ENCODE peak calls at places on chromosome 1, in seven cellular contexts. R, W, I, N, T, Q and D are unnamed samples.

GRCh38 chr1:108068141-108068540 is 103.2 kb upstream of the VAV3 start:
- DNase-seq in T (peak), W (peak), N (peak), I (no peak), R (no peak), Q (no peak), D (no peak)

GRCh38 chr1:16018308-16018707 is 465 bp upstream of the HSPB7 start:
- DNase-seq in R (no peak), Q (no peak), W (no peak), N (no peak), I (no peak), T (no peak), D (no peak)

GRCh38 chr1:180842890-180843289 is 69.8 kb upstream of the KIAA1614 start:
- DNase-seq in R (no peak), T (no peak), N (no peak), W (peak), Q (no peak), I (no peak), D (no peak)

GRCh38 chr1:178465011-178465410 is 31.8 kb downstream of the CLEC20A start:
- DNase-seq in W (peak), R (no peak), Q (no peak), N (peak), I (no peak), T (peak), D (no peak)

GRCh38 chr1:219577331-219577730 is 35.6 kb downstream of the ZC3H11B start:
- DNase-seq in T (no peak), W (no peak), I (no peak), Q (no peak), R (no peak), N (no peak), D (no peak)

GRCh38 chr1:15849775-15850449 is 2.4 kb downstream of the SPEN start:
- DNase-seq in N (peak), I (peak), W (peak), R (no peak), Q (peak), T (peak), D (peak)

GRCh38 chr1:22102746-22103145 is 40.2 kb downstream of the WNT4 start:
- DNase-seq in W (no peak), N (no peak), R (no peak), I (no peak), T (no peak), Q (no peak), D (no peak)

GRCh38 chr1:246827396-246827795 is 103.2 kb downstream of the SCCPDH start:
- DNase-seq in R (no peak), T (no peak), N (no peak), W (no peak), I (no peak), Q (no peak), D (no peak)

GRCh38 chr1:72062584-72062983 is 219.8 kb downstream of the NEGR1 start:
- DNase-seq in T (peak), R (no peak), Q (no peak), I (no peak), W (peak), N (peak), D (no peak)

GRCh38 chr1:6962956-6963915 is 178.0 kb downstream of the CAMTA1 start:
- DNase-seq in T (no peak), N (no peak), Q (no peak), R (no peak), W (no peak), I (no peak), D (peak)

GRCh38 chr1:119794856-119795255 is 16.4 kb downstream of the REG4 start:
- DNase-seq in Q (no peak), W (peak), T (no peak), R (no peak), N (peak), I (no peak), D (no peak)

GRCh38 chr1:234835239-234835638 is 225.3 kb upstream of the IRF2BP2 start:
- DNase-seq in N (no peak), Q (no peak), T (no peak), I (no peak), R (no peak), W (no peak), D (no peak)

GRCh38 chr1:114441332-114441731 is 69.7 kb downstream of the TRIM33 start:
- DNase-seq in W (no peak), Q (no peak), R (no peak), N (no peak), T (no peak), I (no peak), D (no peak)

GRCh38 chr1:10815863-10816195 is 19.4 kb upstream of the CASZ1 start:
- DNase-seq in Q (no peak), W (no peak), T (no peak), N (no peak), I (no peak), R (no peak), D (no peak)

GRCh38 chr1:31198591-31198990 is 41.1 kb downstream of the NKAIN1 start:
- DNase-seq in W (no peak), Q (no peak), T (no peak), R (no peak), I (no peak), N (no peak), D (no peak)

GRCh38 chr1:170714163-170714562 is 50.2 kb downstream of the PRRX1 start:
- DNase-seq in R (no peak), N (no peak), I (no peak), W (no peak), Q (no peak), T (no peak), D (peak)

GRCh38 chr1:178126790-178127189 is 32.9 kb downstream of the RASAL2 start:
- DNase-seq in Q (no peak), W (peak), N (peak), T (peak), I (peak), R (no peak), D (no peak)

GRCh38 chr1:71054281-71054731 is 6.7 kb upstream of the PTGER3 start:
- DNase-seq in I (no peak), Q (no peak), N (no peak), T (no peak), W (no peak), R (no peak), D (no peak)

GRCh38 chr1:228794810-228795209 is 59.5 kb downstream of the RHOU start:
- DNase-seq in N (no peak), Q (no peak), T (no peak), I (no peak), W (no peak), R (no peak), D (no peak)

GRCh38 chr1:1179983-1180861 is 6.5 kb downstream of the TTLL10 start:
- DNase-seq in I (no peak), T (no peak), N (no peak), R (peak), W (no peak), Q (no peak), D (no peak)

GRCh38 chr1:110135268-110136065 is 14.8 kb upstream of the SLC6A17 start:
- DNase-seq in W (no peak), I (no peak), T (no peak), N (no peak), R (no peak), Q (no peak), D (no peak)

GRCh38 chr1:209850342-209850979 is 22.7 kb downstream of the UTP25 start:
- DNase-seq in W (peak), Q (no peak), T (peak), N (peak), R (no peak), I (peak), D (no peak)

GRCh38 chr1:163959622-163960021 is 599.4 kb upstream of the PBX1 start:
- DNase-seq in N (no peak), Q (no peak), R (no peak), I (no peak), T (no peak), W (no peak), D (no peak)

GRCh38 chr1:30300669-30301068 is 422.7 kb downstream of the MATN1 start:
- DNase-seq in T (no peak), R (no peak), N (no peak), I (no peak), Q (no peak), W (no peak), D (no peak)

GRCh38 chr1:64135501-64136245 is 67.8 kb upstream of the UBE2U start:
- DNase-seq in Q (no peak), N (no peak), T (no peak), W (no peak), I (no peak), R (no peak), D (no peak)

GRCh38 chr1:163170975-163171676 is 31.6 kb downstream of the RGS5 start:
- DNase-seq in Q (no peak), W (peak), N (peak), T (peak), R (no peak), I (no peak), D (no peak)

GRCh38 chr1:150186789-150187559 is 37.3 kb downstream of the PLEKHO1 start:
- DNase-seq in I (peak), R (no peak), N (peak), W (peak), Q (peak), T (peak), D (peak)

GRCh38 chr1:24720152-24720551 is 25.1 kb upstream of the CLIC4 start:
- DNase-seq in I (no peak), R (no peak), N (peak), W (peak), T (peak), Q (no peak), D (no peak)

GRCh38 chr1:222140206-222140605 is 398.3 kb upstream of the DUSP10 start:
- DNase-seq in T (no peak), W (no peak), N (no peak), Q (no peak), I (no peak), R (no peak), D (no peak)

GRCh38 chr1:76500111-76500510 is 367.2 kb upstream of the ST6GALNAC5 start:
- DNase-seq in Q (no peak), T (no peak), N (no peak), W (no peak), R (no peak), I (no peak), D (no peak)

GRCh38 chr1:209900734-209901133 is 37.3 kb upstream of the SYT14 start:
- DNase-seq in N (peak), T (peak), R (no peak), Q (no peak), I (no peak), W (no peak), D (no peak)

GRCh38 chr1:159594581-159594980 is 7.0 kb downstream of the APCS start:
- DNase-seq in Q (no peak), W (peak), I (no peak), T (no peak), N (peak), R (no peak), D (no peak)

GRCh38 chr1:50271968-50272578 is 151.2 kb downstream of the DMRTA2 start:
- DNase-seq in N (peak), Q (no peak), I (peak), T (peak), W (peak), R (no peak), D (peak)

GRCh38 chr1:3079381-3080093 is 10.5 kb downstream of the PRDM16 start:
- DNase-seq in W (no peak), Q (no peak), R (no peak), T (no peak), N (no peak), I (no peak), D (no peak)

GRCh38 chr1:91651671-91652071 is 151.0 kb downstream of the CDC7 start:
- DNase-seq in R (no peak), W (peak), N (peak), I (no peak), T (no peak), Q (no peak), D (no peak)

GRCh38 chr1:235095938-235096562 is 32.6 kb downstream of the TOMM20 start:
- DNase-seq in T (no peak), I (no peak), W (no peak), N (no peak), R (no peak), Q (no peak), D (no peak)

GRCh38 chr1:67815303-67816095 is 17.8 kb downstream of the GNG12 start:
- DNase-seq in N (peak), Q (no peak), I (no peak), T (peak), W (no peak), R (no peak), D (no peak)
- H3K4me3 ChIP-seq in N (no peak), Q (no peak), I (no peak), T (peak), W (no peak), R (no peak), D (no peak)

DNA sequence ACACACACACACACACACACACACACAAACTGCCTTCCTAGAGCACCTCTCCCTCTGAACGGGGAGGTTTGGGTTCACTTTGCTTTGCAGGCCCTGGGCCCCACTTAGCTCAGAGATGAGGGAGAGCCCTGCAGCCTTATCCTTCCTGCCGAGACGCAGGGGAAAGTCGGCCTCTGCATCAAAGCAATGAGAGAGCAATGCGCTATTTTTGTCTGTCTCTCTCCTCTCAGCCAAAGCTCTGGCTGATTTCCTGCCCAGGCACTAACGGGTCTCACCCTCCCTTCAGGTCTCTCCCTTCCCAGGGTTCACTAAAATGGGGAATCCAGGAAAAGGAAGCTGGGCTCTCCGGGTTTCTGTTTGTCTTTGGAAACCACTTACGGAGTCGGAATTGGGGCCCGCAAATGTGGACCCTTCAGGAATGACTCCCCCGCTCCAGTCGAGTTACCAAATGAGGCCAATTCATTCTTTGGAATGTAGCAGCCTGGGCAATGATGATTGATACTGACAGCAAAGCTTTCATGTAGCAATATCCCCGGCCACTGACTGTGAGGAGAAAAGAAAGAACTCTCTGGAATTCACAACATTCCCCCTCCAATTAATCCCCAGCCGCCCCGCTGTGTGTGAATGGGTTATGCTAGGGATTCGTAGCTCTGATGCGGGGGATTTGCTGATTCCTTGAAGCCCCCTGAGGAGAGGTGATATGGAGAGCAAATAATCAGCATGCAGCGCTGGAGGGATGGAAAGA is 61.5 kb upstream of the WLS start:
- DNase-seq in I (no peak), W (peak), R (no peak), T (no peak), Q (no peak), N (peak), D (no peak)
- H3K4me3 ChIP-seq in I (no peak), W (no peak), R (no peak), T (no peak), Q (no peak), N (no peak), D (no peak)

DNA sequence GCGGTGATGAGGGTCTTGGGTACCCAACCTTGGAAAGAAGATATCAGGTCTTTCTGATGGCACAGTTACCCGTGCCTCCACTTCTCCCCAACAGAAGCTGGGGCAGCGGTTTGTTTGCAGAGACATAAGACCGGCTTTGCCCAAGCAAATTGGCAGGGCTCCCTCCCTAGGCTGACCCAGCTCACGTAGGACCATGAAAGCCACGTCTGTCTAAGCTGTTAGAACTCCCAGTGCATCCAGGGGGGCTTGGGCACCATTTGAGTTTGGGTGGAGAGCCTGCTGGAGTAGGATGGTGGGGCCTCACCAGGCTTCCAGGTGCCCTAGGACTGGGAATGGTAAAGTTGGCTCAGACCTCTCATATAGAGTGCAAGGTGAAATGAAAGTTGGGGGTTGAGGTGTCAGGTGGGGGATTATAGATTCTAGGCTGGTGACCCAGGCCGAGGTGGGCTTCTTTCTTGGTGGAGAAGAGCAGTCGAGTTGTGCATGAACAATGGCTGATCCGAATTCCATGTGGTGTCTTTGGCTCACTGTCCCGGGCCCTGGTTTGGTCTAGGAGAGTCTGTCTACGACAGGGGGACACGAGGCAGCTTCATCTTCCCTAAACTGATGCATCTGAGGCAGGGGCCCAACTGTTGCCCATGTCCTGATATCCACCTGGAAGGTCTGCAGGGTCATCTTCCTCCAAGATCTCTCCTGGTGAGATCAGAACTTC is 3.4 kb downstream of the POU3F1 start:
- DNase-seq in W (no peak), Q (no peak), I (no peak), N (no peak), T (no peak), R (no peak), D (no peak)
- H3K4me3 ChIP-seq in W (no peak), Q (no peak), I (no peak), N (no peak), T (no peak), R (no peak), D (no peak)

GRCh38 chr1:86434031-86434430 is 10.1 kb downstream of the CLCA2 start:
- DNase-seq in R (no peak), T (no peak), Q (no peak), N (no peak), W (no peak), I (no peak), D (no peak)

GRCh38 chr1:86429830-86430229 is 5.9 kb downstream of the CLCA2 start:
- DNase-seq in W (peak), N (peak), T (peak), R (no peak), I (peak), Q (no peak), D (no peak)

GRCh38 chr1:86435327-86435726 is 11.4 kb downstream of the CLCA2 start:
- DNase-seq in I (no peak), W (no peak), Q (no peak), N (no peak), T (no peak), R (no peak), D (no peak)

GRCh38 chr1:86429122-86429725 is 5.3 kb downstream of the CLCA2 start:
- DNase-seq in R (no peak), W (peak), T (peak), N (peak), Q (no peak), I (no peak), D (no peak)

DNA sequence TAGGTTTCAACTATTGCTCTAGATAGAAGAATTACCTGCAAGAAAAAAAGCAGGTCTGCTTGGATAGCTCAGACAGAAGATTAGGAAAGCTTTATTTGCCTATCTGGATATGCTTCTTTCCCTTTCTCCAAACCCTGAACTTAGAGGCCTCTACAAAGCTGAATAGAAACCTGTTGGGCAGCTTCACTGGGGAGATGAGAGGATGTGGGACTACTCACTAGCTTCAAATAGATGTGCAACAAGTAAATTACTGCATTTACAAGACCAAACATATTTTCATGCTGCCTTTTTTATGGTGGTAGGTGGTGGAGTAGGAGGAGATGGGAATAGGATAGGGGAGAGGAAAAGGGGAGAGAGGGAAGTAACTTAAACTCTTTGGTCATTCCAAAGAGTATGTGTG is 6.4 kb downstream of the CLCA2 start:
- DNase-seq in I (no peak), N (no peak), R (no peak), T (peak), W (no peak), Q (no peak), D (no peak)
- H3K4me3 ChIP-seq in I (no peak), N (no peak), R (no peak), T (no peak), W (no peak), Q (no peak), D (no peak)

GRCh38 chr1:26290061-26290415 is 10.2 kb downstream of the SH3BGRL3 start:
- DNase-seq in R (peak), T (no peak), Q (peak), N (no peak), I (no peak), W (no peak), D (no peak)

GRCh38 chr1:26289158-26290059 is 9.5 kb downstream of the SH3BGRL3 start:
- DNase-seq in N (no peak), I (no peak), Q (peak), R (peak), W (no peak), T (no peak), D (peak)

GRCh38 chr1:26290416-26291261 is 10.8 kb downstream of the SH3BGRL3 start:
- DNase-seq in Q (no peak), R (no peak), N (no peak), W (no peak), T (no peak), I (no peak), D (no peak)

GRCh38 chr1:26291939-26292338 is 12.1 kb downstream of the SH3BGRL3 start:
- DNase-seq in W (no peak), T (no peak), Q (no peak), R (no peak), I (no peak), N (no peak), D (no peak)

DNA sequence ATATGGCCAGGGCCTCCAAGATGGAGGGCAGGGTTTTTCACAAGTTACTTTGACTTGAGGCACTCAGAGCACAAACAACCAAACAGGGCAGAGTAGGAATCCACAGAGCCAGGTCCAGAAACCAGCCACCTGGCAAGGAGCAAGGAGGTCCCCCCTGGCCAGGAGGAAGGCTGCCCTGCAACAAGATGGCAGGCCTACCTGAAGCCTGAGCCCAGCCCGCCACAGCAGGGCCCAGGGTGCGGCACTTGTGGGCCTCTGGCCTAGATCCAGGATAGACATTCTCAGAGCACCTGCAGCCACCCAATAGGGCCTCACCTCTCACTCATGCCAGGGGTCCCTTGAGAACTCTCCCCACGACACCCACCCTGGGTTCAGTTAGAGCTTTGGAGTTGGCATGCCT is 11.5 kb downstream of the SH3BGRL3 start:
- DNase-seq in T (no peak), N (no peak), I (no peak), W (no peak), Q (no peak), R (no peak), D (no peak)
- H3K4me3 ChIP-seq in T (no peak), N (no peak), I (no peak), W (no peak), Q (no peak), R (no peak), D (no peak)